ENCODE peak calls at places on chromosomes 12 and 14, in four cellular contexts. One of them, this sample, is unnamed.

GRCh38 chr12:32569256-32569655 is 109.8 kb upstream of the DNM1L start:
- DNase-seq in amygdala: no peak
- DNase-seq in HT1080: no peak
- DNase-seq in stimulated activated CD8-positive, alpha-beta memory T cell treated with anti-CD3 and anti-CD28 coated beads, Interleukin-12 subunit alpha, Interleukin-12 subunit beta, amount 100 ng/mL, for 4 hours: no peak
- DNase-seq in this sample: no peak

GRCh38 chr12:128474916-128475315 is 207.9 kb downstream of the TMEM132C start:
- DNase-seq in HT1080: no peak
- DNase-seq in amygdala: no peak
- DNase-seq in stimulated activated CD8-positive, alpha-beta memory T cell treated with anti-CD3 and anti-CD28 coated beads, Interleukin-12 subunit alpha, Interleukin-12 subunit beta, amount 100 ng/mL, for 4 hours: no peak
- DNase-seq in this sample: no peak

GRCh38 chr12:110657747-110658146 is 31.2 kb downstream of the HVCN1 start:
- DNase-seq in HT1080: no peak
- DNase-seq in stimulated activated CD8-positive, alpha-beta memory T cell treated with anti-CD3 and anti-CD28 coated beads, Interleukin-12 subunit alpha, Interleukin-12 subunit beta, amount 100 ng/mL, for 4 hours: no peak
- DNase-seq in amygdala: no peak
- DNase-seq in this sample: no peak

GRCh38 chr12:12891646-12892355 is 439 bp downstream of the GPRC5A start:
- DNase-seq in stimulated activated CD8-positive, alpha-beta memory T cell treated with anti-CD3 and anti-CD28 coated beads, Interleukin-12 subunit alpha, Interleukin-12 subunit beta, amount 100 ng/mL, for 4 hours: no peak
- DNase-seq in HT1080: no peak
- DNase-seq in amygdala: no peak
- DNase-seq in this sample: no peak

GRCh38 chr14:54625158-54625557 is 58.2 kb downstream of the SAMD4A start:
- DNase-seq in HT1080: no peak
- DNase-seq in amygdala: no peak
- DNase-seq in stimulated activated CD8-positive, alpha-beta memory T cell treated with anti-CD3 and anti-CD28 coated beads, Interleukin-12 subunit alpha, Interleukin-12 subunit beta, amount 100 ng/mL, for 4 hours: no peak
- DNase-seq in this sample: peak; percentile 22

GRCh38 chr12:1932264-1932777 is 13.9 kb upstream of the CACNA2D4 start:
- DNase-seq in stimulated activated CD8-positive, alpha-beta memory T cell treated with anti-CD3 and anti-CD28 coated beads, Interleukin-12 subunit alpha, Interleukin-12 subunit beta, amount 100 ng/mL, for 4 hours: no peak
- DNase-seq in amygdala: no peak
- DNase-seq in HT1080: no peak
- DNase-seq in this sample: peak; percentile 82

GRCh38 chr14:92254786-92255185 is 68.2 kb upstream of the SLC24A4 start:
- DNase-seq in HT1080: no peak
- DNase-seq in stimulated activated CD8-positive, alpha-beta memory T cell treated with anti-CD3 and anti-CD28 coated beads, Interleukin-12 subunit alpha, Interleukin-12 subunit beta, amount 100 ng/mL, for 4 hours: no peak
- DNase-seq in amygdala: no peak
- DNase-seq in this sample: peak; percentile 38

GRCh38 chr14:103569436-103569835 is 6.7 kb downstream of the COA8 start:
- DNase-seq in amygdala: no peak
- DNase-seq in HT1080: no peak
- DNase-seq in stimulated activated CD8-positive, alpha-beta memory T cell treated with anti-CD3 and anti-CD28 coated beads, Interleukin-12 subunit alpha, Interleukin-12 subunit beta, amount 100 ng/mL, for 4 hours: no peak
- DNase-seq in this sample: no peak